ENCODE peak calls at places on chromosomes 6 and 20, in six cellular contexts. P is Kasumi-1; V is RWPE1; N is stimulated activated CD4-positive, alpha-beta T cell treated with anti-CD3 and anti-CD28 coated beads, Interleukin-4, amount 100 ng/mL, for 24 hours; E is GOT3; O is hepatic stellate cell. B is an unnamed sample.

GRCh38 chr20:40654876-40655275 is 34.2 kb downstream of the MAFB start:
- DNase-seq in E (no peak), O (no peak), P (no peak), V (no peak), N (no peak), B (no peak)

GRCh38 chr6:44285552-44286284 is 15.5 kb downstream of the TMEM151B start:
- DNase-seq in N (no peak), E (no peak), P (peak; percentile 56), V (no peak), O (no peak), B (no peak)

GRCh38 chr6:24752917-24753486 is 21.7 kb upstream of the GMNN start:
- DNase-seq in V (no peak), E (no peak), O (no peak), P (no peak), N (no peak), B (no peak)

GRCh38 chr6:154617175-154617574 is 106.7 kb upstream of the CNKSR3 start:
- DNase-seq in P (no peak), V (no peak), E (no peak), O (no peak), N (no peak), B (no peak)

GRCh38 chr6:168837231-168837903 is 396.4 kb downstream of the SMOC2 start:
- DNase-seq in N (no peak), O (no peak), V (no peak), P (no peak), E (no peak), B (no peak)

GRCh38 chr6:10403385-10404106 is 11.3 kb downstream of the TFAP2A start:
- DNase-seq in P (peak; percentile 84), V (peak; percentile 89), E (no peak), O (peak; percentile 53), N (no peak), B (no peak)

GRCh38 chr20:32007787-32008616 is 2.2 kb upstream of the CCM2L start:
- DNase-seq in E (no peak), N (no peak), V (no peak), P (peak; percentile 45), O (no peak), B (no peak)

GRCh38 chr20:22567944-22568871 is 16.2 kb downstream of the FOXA2 start:
- DNase-seq in P (no peak), E (no peak), N (no peak), V (no peak), O (no peak), B (no peak)

GRCh38 chr20:23269954-23270353 is 80.6 kb upstream of the NXT1 start:
- DNase-seq in O (no peak), V (no peak), N (no peak), E (no peak), P (no peak), B (no peak)

GRCh38 chr6:31175961-31176360 is 5.5 kb upstream of the POU5F1 start:
- DNase-seq in N (no peak), O (peak; percentile 92), E (no peak), P (no peak), V (no peak), B (no peak)

GRCh38 chr6:2881358-2881885 is 21.7 kb downstream of the SERPINB9 start:
- DNase-seq in P (no peak), N (no peak), V (no peak), E (no peak), O (no peak), B (no peak)

GRCh38 chr6:79913369-79913768 is 34.0 kb downstream of the ELOVL4 start:
- DNase-seq in N (no peak), P (no peak), V (no peak), E (no peak), O (no peak), B (no peak)

GRCh38 chr6:29797120-29797519 is 30.5 kb upstream of the HLA-G start:
- DNase-seq in P (no peak), O (peak; percentile 29), N (no peak), E (no peak), V (peak; percentile 46), B (no peak)

B was measured in stimulated activated naive CD4-positive, alpha-beta T cell treated with Interleukin-2 at 50 U/mL for 16 hours.